ENCODE peak calls at places on chromosomes 13 and 19, in five cellular contexts. L is progenitor cell of endocrine pancreas, R is sigmoid colon, B is BE2C, Z is left lung. Y is an unnamed sample.

GRCh38 chr13:44309771-44310767 is 63.6 kb upstream of the SERP2 start:
- DNase-seq in B (peak), L (no peak), R (peak), Z (no peak), Y (no peak)

GRCh38 chr13:46109451-46109850 is 4.6 kb upstream of the CPB2 start:
- DNase-seq in R (no peak), Z (no peak), L (no peak), B (no peak), Y (no peak)

GRCh38 chr19:24159707-24160106 is 72.7 kb downstream of the ZNF254 start:
- DNase-seq in Z (no peak), L (no peak), R (no peak), B (no peak), Y (no peak)

GRCh38 chr13:35349673-35350278 is 126.7 kb downstream of the MAB21L1 start:
- DNase-seq in L (no peak), Z (no peak), R (no peak), B (no peak), Y (no peak)

GRCh38 chr19:41373993-41374392 is 2.3 kb upstream of the TMEM91 start:
- DNase-seq in B (peak), Z (peak), L (no peak), R (peak), Y (peak)

GRCh38 chr19:45526143-45526542 is 18.9 kb downstream of the VASP start:
- DNase-seq in Z (peak), L (no peak), B (peak), R (peak), Y (no peak)

GRCh38 chr13:63628310-63628709 is 2212.7 kb upstream of the PCDH20 start:
- DNase-seq in R (no peak), Z (no peak), L (no peak), B (no peak), Y (no peak)

GRCh38 chr13:114264886-114265611 is 16.4 kb upstream of the UPF3A start:
- DNase-seq in L (no peak), Z (no peak), B (no peak), R (no peak), Y (no peak)

GRCh38 chr13:107250626-107251025 is 682.7 kb upstream of the ARGLU1 start:
- DNase-seq in B (no peak), R (no peak), Z (no peak), L (no peak), Y (no peak)

GRCh38 chr19:13181747-13182388 is 31.7 kb downstream of the IER2 start:
- DNase-seq in R (peak), Z (no peak), B (peak), L (no peak), Y (no peak)

GRCh38 chr19:46487178-46487801 is 8.4 kb downstream of the PNMA8B start:
- DNase-seq in B (no peak), Z (peak), R (no peak), L (no peak), Y (no peak)

GRCh38 chr19:40750035-40750284 is 317 bp downstream of the ACTMAP start:
- DNase-seq in B (no peak), R (no peak), Z (no peak), L (no peak), Y (no peak)

GRCh38 chr13:82702513-82702912 is 1179.8 kb downstream of the SLITRK1 start:
- DNase-seq in L (no peak), R (no peak), B (no peak), Z (no peak), Y (no peak)

GRCh38 chr19:23758187-23759074 is at the start of gene ZNF681:
- DNase-seq in R (peak), B (peak), L (peak), Z (peak), Y (peak)

GRCh38 chr13:49625392-49626137 is 2.7 kb upstream of the ARL11 start:
- DNase-seq in R (no peak), L (no peak), Z (peak), B (no peak), Y (no peak)

GRCh38 chr13:91220872-91221271 is 126.6 kb upstream of the MIR17HG start:
- DNase-seq in Z (no peak), L (no peak), R (no peak), B (no peak), Y (no peak)

GRCh38 chr19:29519146-29519545 is 6.6 kb upstream of the VSTM2B start:
- DNase-seq in R (no peak), Z (no peak), B (no peak), L (no peak), Y (no peak)

GRCh38 chr13:32791545-32792172 is 205.4 kb downstream of the PDS5B start:
- DNase-seq in R (no peak), Z (no peak), L (no peak), B (no peak), Y (no peak)

GRCh38 chr19:556611-557382 is 12.9 kb downstream of the GZMM start:
- DNase-seq in L (no peak), B (no peak), Z (peak), R (no peak), Y (no peak)

GRCh38 chr13:104318121-104318520 is 1251.9 kb upstream of the SLC10A2 start:
- DNase-seq in B (peak), L (no peak), Z (no peak), R (no peak), Y (no peak)
- TF ChIP-seq CTCF in B (peak), L (peak), Z (no peak), R (no peak), Y (no peak)

DNA sequence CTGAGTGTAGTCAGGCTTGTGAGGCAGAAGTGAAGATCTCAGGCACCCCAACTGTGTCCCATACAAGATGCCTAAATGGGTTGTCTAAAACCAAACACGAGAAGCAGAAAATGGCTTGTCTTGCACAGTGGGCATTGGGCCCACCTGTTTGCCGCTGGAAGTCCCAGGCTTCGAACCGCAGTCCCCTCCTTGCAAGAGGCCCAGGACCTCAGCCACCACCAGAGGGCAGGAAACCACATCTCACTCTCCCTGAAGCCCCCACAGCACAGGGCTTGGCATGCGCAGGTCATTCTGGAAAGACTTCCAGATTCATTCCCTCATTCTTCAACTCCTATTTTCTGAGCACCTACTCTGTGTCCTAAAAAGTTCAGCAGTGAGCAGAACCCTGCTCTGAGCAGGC is 973.7 kb downstream of the UQCRFS1 start:
- DNase-seq in Z (no peak), L (peak), R (no peak), B (no peak), Y (no peak)
- TF ChIP-seq CTCF in Z (no peak), L (peak), R (no peak), B (no peak), Y (no peak)

GRCh38 chr13:99196466-99197256 is 4.0 kb upstream of the UBAC2 start:
- DNase-seq in R (no peak), L (no peak), B (no peak), Z (no peak), Y (no peak)
- TF ChIP-seq CTCF in R (no peak), L (no peak), B (peak), Z (no peak), Y (no peak)

GRCh38 chr19:31500921-31501320 is 151.7 kb upstream of the TSHZ3 start:
- DNase-seq in L (no peak), B (no peak), R (no peak), Z (no peak), Y (peak)
- TF ChIP-seq CTCF in L (no peak), B (no peak), R (no peak), Z (no peak), Y (no peak)

DNA sequence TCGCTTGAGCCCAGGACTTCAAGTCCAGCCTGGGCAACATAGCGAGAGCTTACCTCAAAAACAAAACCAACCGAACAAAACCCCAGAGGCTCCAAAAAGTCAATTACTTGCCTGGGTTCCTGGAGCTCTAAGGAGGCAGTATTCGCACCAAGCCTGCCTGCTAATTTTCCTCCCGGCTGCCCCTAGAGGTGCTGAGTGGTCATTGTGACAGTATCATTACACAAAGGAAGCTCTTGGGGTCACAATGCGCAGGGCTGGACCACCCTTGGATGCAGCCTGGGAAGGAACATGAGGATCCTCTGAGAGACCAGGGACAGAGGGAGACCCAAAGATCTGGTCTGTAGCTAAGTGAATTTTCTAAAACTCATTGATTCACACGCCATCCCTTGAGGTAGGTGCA is 8.5 kb upstream of the PEX11G start:
- DNase-seq in L (no peak), R (no peak), Z (no peak), B (peak), Y (no peak)
- TF ChIP-seq CTCF in L (peak), R (no peak), Z (no peak), B (peak), Y (no peak)

DNA sequence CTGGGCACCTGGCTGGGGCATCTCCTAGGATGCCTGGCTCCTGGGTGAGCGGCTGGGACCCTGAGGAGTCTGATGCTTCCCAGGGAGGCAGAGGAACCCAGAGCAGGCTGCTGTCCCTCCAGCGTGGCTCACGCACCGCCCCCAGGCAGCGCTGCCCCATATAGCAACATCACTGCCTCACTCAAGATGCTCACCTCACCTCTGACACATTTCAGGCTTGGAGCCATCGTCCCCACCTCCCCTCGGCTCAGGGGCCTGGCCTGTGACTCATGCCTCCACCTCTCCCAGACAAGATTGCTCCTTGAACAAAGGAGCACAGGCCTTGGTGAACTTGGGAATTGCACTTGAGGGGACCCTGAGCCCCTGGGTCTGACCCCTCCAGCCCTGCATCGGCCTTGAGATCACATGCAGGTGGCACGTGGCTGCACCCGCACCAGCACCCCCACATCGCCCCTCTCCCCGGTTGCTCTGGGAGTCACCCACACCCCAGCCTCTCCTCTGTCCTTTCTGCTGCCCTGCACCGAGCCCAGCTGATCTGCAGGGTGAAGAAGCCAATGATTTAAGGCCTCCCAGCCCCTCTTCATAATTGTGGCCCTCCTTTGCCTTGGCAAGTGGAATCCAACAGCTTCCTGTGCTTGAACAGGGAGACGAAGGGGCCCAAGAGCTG is 11.2 kb downstream of the CEBPA start:
- DNase-seq in Z (peak), L (no peak), B (no peak), R (no peak), Y (no peak)
- TF ChIP-seq CTCF in Z (no peak), L (no peak), B (no peak), R (no peak), Y (no peak)

GRCh38 chr13:37225414-37226047 is 120.1 kb upstream of the CSNK1A1L start:
- DNase-seq in R (no peak), B (no peak), Z (no peak), L (no peak), Y (no peak)
- TF ChIP-seq CTCF in R (no peak), B (no peak), Z (no peak), L (no peak), Y (no peak)

GRCh38 chr13:97117388-97117910 is 104.7 kb upstream of the MBNL2 start:
- DNase-seq in Z (no peak), R (no peak), B (no peak), L (no peak), Y (no peak)

GRCh38 chr13:97113231-97114001 is 108.7 kb upstream of the MBNL2 start:
- DNase-seq in R (no peak), L (no peak), B (no peak), Z (no peak), Y (no peak)

GRCh38 chr13:97112451-97113152 is 109.5 kb upstream of the MBNL2 start:
- DNase-seq in R (no peak), L (no peak), Z (no peak), B (no peak), Y (no peak)

GRCh38 chr13:97116754-97117153 is 105.4 kb upstream of the MBNL2 start:
- DNase-seq in R (peak), L (no peak), Z (no peak), B (peak), Y (no peak)

DNA sequence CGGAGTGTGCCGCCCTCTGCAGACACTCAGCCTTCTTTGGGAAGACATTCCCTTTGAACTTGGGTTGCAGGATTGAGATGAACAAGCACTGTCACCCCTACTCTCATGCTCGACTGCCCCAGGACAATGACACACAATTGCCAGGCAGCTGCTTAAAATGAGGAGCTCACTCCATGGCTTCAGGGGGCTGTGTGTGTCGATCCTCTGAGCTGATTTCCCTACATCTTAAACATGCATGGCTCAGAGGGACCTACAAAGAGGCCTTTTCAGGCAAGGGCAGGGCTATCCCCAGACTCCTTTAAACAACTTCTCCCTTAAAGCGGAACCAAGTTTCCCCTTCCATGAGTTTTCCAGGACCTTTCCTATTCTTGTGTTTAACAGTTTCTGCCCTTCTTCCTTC is 107.4 kb upstream of the MBNL2 start:
- DNase-seq in R (no peak), B (no peak), L (no peak), Z (no peak), Y (no peak)
- TF ChIP-seq CTCF in R (no peak), B (no peak), L (no peak), Z (no peak), Y (no peak)

DNA sequence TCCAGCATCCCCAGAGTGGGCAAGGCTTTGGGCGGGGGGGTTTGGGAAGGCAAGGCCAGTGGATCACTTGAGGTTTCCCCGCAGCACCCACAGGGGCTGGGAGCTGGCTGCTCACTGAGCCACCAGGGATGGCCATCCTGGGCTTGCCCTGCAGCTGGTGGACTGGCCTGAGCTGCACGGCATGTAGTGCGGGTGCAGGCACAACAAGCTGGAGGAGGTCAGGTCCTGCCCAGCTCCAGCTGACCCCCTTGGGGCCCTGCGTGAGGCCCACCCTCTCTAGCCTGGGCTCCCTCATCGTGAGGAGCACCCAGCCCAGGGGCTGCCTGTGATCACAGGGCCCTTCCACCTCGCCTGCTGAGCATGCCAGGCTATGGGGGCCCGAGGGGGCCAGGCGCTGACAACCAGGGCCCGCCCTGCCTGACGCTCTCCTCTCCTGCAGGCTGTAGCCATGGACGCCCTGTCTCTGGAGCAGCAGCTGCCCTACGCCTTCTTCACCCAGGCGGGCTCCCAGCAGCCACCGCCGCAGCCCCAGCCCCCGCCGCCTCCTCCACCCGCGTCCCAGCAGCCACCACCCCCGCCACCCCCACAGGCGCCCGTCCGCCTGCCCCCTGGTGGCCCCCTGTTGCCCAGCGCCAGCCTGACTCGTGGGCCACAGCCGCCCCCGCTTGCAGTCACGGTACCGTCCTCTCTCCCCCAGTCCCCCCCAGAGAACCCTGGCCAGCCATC is 22.9 kb downstream of the COMP start:
- DNase-seq in L (no peak), B (peak), Z (no peak), R (no peak), Y (no peak)
- TF ChIP-seq CTCF in L (no peak), B (no peak), Z (no peak), R (no peak), Y (no peak)

GRCh38 chr19:38207543-38207942 is 16.5 kb downstream of the DPF1 start:
- DNase-seq in B (no peak), L (no peak), R (no peak), Z (no peak), Y (no peak)
- TF ChIP-seq CTCF in B (no peak), L (no peak), R (no peak), Z (no peak), Y (no peak)